ENCODE peak calls at places on chromosomes 4 and X, in ten cellular contexts. One of them, this sample, is unnamed.

GRCh38 chrX:123818243-123818642 is 41.6 kb upstream of the XIAP start:
- DNase-seq in stimulated activated CD4-positive, alpha-beta T cell treated with anti-CD3 and anti-CD28 coated beads, Interleukin-15, amount 100 ng/mL, for 1 hour: no peak
- DNase-seq in anterior cingulate cortex: no peak
- DNase-seq in AG10803: peak; percentile 58
- DNase-seq in B cell: no peak
- DNase-seq in activated naive CD4-positive, alpha-beta T cell treated with anti-CD3 and anti-CD28 coated beads for 36 hours: no peak
- DNase-seq in NCI-H460: no peak
- DNase-seq in progenitor cell of endocrine pancreas: no peak
- DNase-seq in activated T-helper 1 cell treated with anti-CD3 and anti-CD28 coated beads, Interleukin-12 subunit alpha, Interleukin-12 subunit beta, Interleukin-2, Interleukin-4 antibody, amounts not matched to agents 30 ng/mL and 10 ng/mL and 1 ng/mL, durations not matched to agents 14 hours and 24 hours and 36 hours: no peak
- DNase-seq in thoracic aorta: no peak
- DNase-seq in this sample: peak; percentile 63

GRCh38 chrX:139429913-139430312 is 100.6 kb upstream of the F9 start:
- DNase-seq in stimulated activated CD4-positive, alpha-beta T cell treated with anti-CD3 and anti-CD28 coated beads, Interleukin-15, amount 100 ng/mL, for 1 hour: no peak
- DNase-seq in anterior cingulate cortex: no peak
- DNase-seq in AG10803: peak; percentile 15
- DNase-seq in B cell: no peak
- DNase-seq in activated naive CD4-positive, alpha-beta T cell treated with anti-CD3 and anti-CD28 coated beads for 36 hours: no peak
- DNase-seq in NCI-H460: no peak
- DNase-seq in progenitor cell of endocrine pancreas: no peak
- DNase-seq in activated T-helper 1 cell treated with anti-CD3 and anti-CD28 coated beads, Interleukin-12 subunit alpha, Interleukin-12 subunit beta, Interleukin-2, Interleukin-4 antibody, amounts not matched to agents 30 ng/mL and 10 ng/mL and 1 ng/mL, durations not matched to agents 14 hours and 24 hours and 36 hours: no peak
- DNase-seq in thoracic aorta: no peak
- DNase-seq in this sample: peak; percentile 10

GRCh38 chr4:111113591-111113990 is 490.7 kb upstream of the PITX2 start:
- DNase-seq in stimulated activated CD4-positive, alpha-beta T cell treated with anti-CD3 and anti-CD28 coated beads, Interleukin-15, amount 100 ng/mL, for 1 hour: no peak
- DNase-seq in anterior cingulate cortex: no peak
- DNase-seq in AG10803: no peak
- DNase-seq in B cell: no peak
- DNase-seq in activated naive CD4-positive, alpha-beta T cell treated with anti-CD3 and anti-CD28 coated beads for 36 hours: no peak
- DNase-seq in NCI-H460: no peak
- DNase-seq in progenitor cell of endocrine pancreas: no peak
- DNase-seq in activated T-helper 1 cell treated with anti-CD3 and anti-CD28 coated beads, Interleukin-12 subunit alpha, Interleukin-12 subunit beta, Interleukin-2, Interleukin-4 antibody, amounts not matched to agents 30 ng/mL and 10 ng/mL and 1 ng/mL, durations not matched to agents 14 hours and 24 hours and 36 hours: no peak
- DNase-seq in thoracic aorta: no peak
- DNase-seq in this sample: no peak

GRCh38 chrX:2684256-2684655 is 6.8 kb upstream of the CD99 start:
- DNase-seq in stimulated activated CD4-positive, alpha-beta T cell treated with anti-CD3 and anti-CD28 coated beads, Interleukin-15, amount 100 ng/mL, for 1 hour: no peak
- DNase-seq in anterior cingulate cortex: no peak
- DNase-seq in AG10803: no peak
- DNase-seq in B cell: no peak
- DNase-seq in activated naive CD4-positive, alpha-beta T cell treated with anti-CD3 and anti-CD28 coated beads for 36 hours: no peak
- DNase-seq in NCI-H460: no peak
- DNase-seq in progenitor cell of endocrine pancreas: no peak
- DNase-seq in activated T-helper 1 cell treated with anti-CD3 and anti-CD28 coated beads, Interleukin-12 subunit alpha, Interleukin-12 subunit beta, Interleukin-2, Interleukin-4 antibody, amounts not matched to agents 30 ng/mL and 10 ng/mL and 1 ng/mL, durations not matched to agents 14 hours and 24 hours and 36 hours: no peak
- DNase-seq in thoracic aorta: no peak
- DNase-seq in this sample: no peak

GRCh38 chr4:7021930-7022658 is 21.1 kb upstream of the TADA2B start:
- DNase-seq in stimulated activated CD4-positive, alpha-beta T cell treated with anti-CD3 and anti-CD28 coated beads, Interleukin-15, amount 100 ng/mL, for 1 hour: no peak
- DNase-seq in anterior cingulate cortex: no peak
- DNase-seq in AG10803: peak; percentile 94
- DNase-seq in B cell: no peak
- DNase-seq in activated naive CD4-positive, alpha-beta T cell treated with anti-CD3 and anti-CD28 coated beads for 36 hours: no peak
- DNase-seq in NCI-H460: no peak
- DNase-seq in progenitor cell of endocrine pancreas: no peak
- DNase-seq in activated T-helper 1 cell treated with anti-CD3 and anti-CD28 coated beads, Interleukin-12 subunit alpha, Interleukin-12 subunit beta, Interleukin-2, Interleukin-4 antibody, amounts not matched to agents 30 ng/mL and 10 ng/mL and 1 ng/mL, durations not matched to agents 14 hours and 24 hours and 36 hours: no peak
- DNase-seq in thoracic aorta: no peak
- DNase-seq in this sample: peak; percentile 93

GRCh38 chr4:6221851-6222760 is 21.8 kb upstream of the JAKMIP1 start:
- DNase-seq in stimulated activated CD4-positive, alpha-beta T cell treated with anti-CD3 and anti-CD28 coated beads, Interleukin-15, amount 100 ng/mL, for 1 hour: no peak
- DNase-seq in anterior cingulate cortex: peak; percentile 66
- DNase-seq in AG10803: no peak
- DNase-seq in B cell: no peak
- DNase-seq in activated naive CD4-positive, alpha-beta T cell treated with anti-CD3 and anti-CD28 coated beads for 36 hours: no peak
- DNase-seq in NCI-H460: no peak
- DNase-seq in progenitor cell of endocrine pancreas: peak; percentile 70
- DNase-seq in activated T-helper 1 cell treated with anti-CD3 and anti-CD28 coated beads, Interleukin-12 subunit alpha, Interleukin-12 subunit beta, Interleukin-2, Interleukin-4 antibody, amounts not matched to agents 30 ng/mL and 10 ng/mL and 1 ng/mL, durations not matched to agents 14 hours and 24 hours and 36 hours: no peak
- DNase-seq in thoracic aorta: no peak
- DNase-seq in this sample: no peak

GRCh38 chrX:16712116-16712824 is at the start of gene CTPS2:
- DNase-seq in stimulated activated CD4-positive, alpha-beta T cell treated with anti-CD3 and anti-CD28 coated beads, Interleukin-15, amount 100 ng/mL, for 1 hour: no peak
- DNase-seq in anterior cingulate cortex: peak; percentile 12
- DNase-seq in AG10803: peak; percentile 46
- DNase-seq in B cell: peak; percentile 48
- DNase-seq in activated naive CD4-positive, alpha-beta T cell treated with anti-CD3 and anti-CD28 coated beads for 36 hours: peak; percentile 63
- DNase-seq in NCI-H460: peak; percentile 46
- DNase-seq in progenitor cell of endocrine pancreas: peak; percentile 64
- DNase-seq in activated T-helper 1 cell treated with anti-CD3 and anti-CD28 coated beads, Interleukin-12 subunit alpha, Interleukin-12 subunit beta, Interleukin-2, Interleukin-4 antibody, amounts not matched to agents 30 ng/mL and 10 ng/mL and 1 ng/mL, durations not matched to agents 14 hours and 24 hours and 36 hours: peak; percentile 30
- DNase-seq in thoracic aorta: no peak
- DNase-seq in this sample: peak; percentile 85

GRCh38 chr4:11730545-11730944 is 301.9 kb upstream of the HS3ST1 start:
- DNase-seq in stimulated activated CD4-positive, alpha-beta T cell treated with anti-CD3 and anti-CD28 coated beads, Interleukin-15, amount 100 ng/mL, for 1 hour: no peak
- DNase-seq in anterior cingulate cortex: no peak
- DNase-seq in AG10803: no peak
- DNase-seq in B cell: no peak
- DNase-seq in activated naive CD4-positive, alpha-beta T cell treated with anti-CD3 and anti-CD28 coated beads for 36 hours: no peak
- DNase-seq in NCI-H460: no peak
- DNase-seq in progenitor cell of endocrine pancreas: no peak
- DNase-seq in activated T-helper 1 cell treated with anti-CD3 and anti-CD28 coated beads, Interleukin-12 subunit alpha, Interleukin-12 subunit beta, Interleukin-2, Interleukin-4 antibody, amounts not matched to agents 30 ng/mL and 10 ng/mL and 1 ng/mL, durations not matched to agents 14 hours and 24 hours and 36 hours: no peak
- DNase-seq in thoracic aorta: no peak
- DNase-seq in this sample: no peak

GRCh38 chrX:42755820-42756219 is 22.1 kb downstream of the PPP1R2C start:
- DNase-seq in stimulated activated CD4-positive, alpha-beta T cell treated with anti-CD3 and anti-CD28 coated beads, Interleukin-15, amount 100 ng/mL, for 1 hour: no peak
- DNase-seq in anterior cingulate cortex: no peak
- DNase-seq in AG10803: peak; percentile 58
- DNase-seq in B cell: no peak
- DNase-seq in activated naive CD4-positive, alpha-beta T cell treated with anti-CD3 and anti-CD28 coated beads for 36 hours: no peak
- DNase-seq in NCI-H460: no peak
- DNase-seq in progenitor cell of endocrine pancreas: no peak
- DNase-seq in activated T-helper 1 cell treated with anti-CD3 and anti-CD28 coated beads, Interleukin-12 subunit alpha, Interleukin-12 subunit beta, Interleukin-2, Interleukin-4 antibody, amounts not matched to agents 30 ng/mL and 10 ng/mL and 1 ng/mL, durations not matched to agents 14 hours and 24 hours and 36 hours: no peak
- DNase-seq in thoracic aorta: peak; percentile 3
- DNase-seq in this sample: peak; percentile 69

GRCh38 chr4:77193511-77194236 is 36.7 kb downstream of the CCNG2 start:
- DNase-seq in stimulated activated CD4-positive, alpha-beta T cell treated with anti-CD3 and anti-CD28 coated beads, Interleukin-15, amount 100 ng/mL, for 1 hour: peak; percentile 49
- DNase-seq in anterior cingulate cortex: peak; percentile 39
- DNase-seq in AG10803: no peak
- DNase-seq in B cell: peak; percentile 92
- DNase-seq in activated naive CD4-positive, alpha-beta T cell treated with anti-CD3 and anti-CD28 coated beads for 36 hours: peak; percentile 83
- DNase-seq in NCI-H460: no peak
- DNase-seq in progenitor cell of endocrine pancreas: no peak
- DNase-seq in activated T-helper 1 cell treated with anti-CD3 and anti-CD28 coated beads, Interleukin-12 subunit alpha, Interleukin-12 subunit beta, Interleukin-2, Interleukin-4 antibody, amounts not matched to agents 30 ng/mL and 10 ng/mL and 1 ng/mL, durations not matched to agents 14 hours and 24 hours and 36 hours: peak; percentile 67
- DNase-seq in thoracic aorta: peak; percentile 15
- DNase-seq in this sample: no peak